ENCODE peak calls at places on chromosomes 6 and 20, in six cellular contexts. S is pancreas, H is GM12865, V is cardiac muscle cell, F is AG04450, J is upper lobe of left lung. T is an unnamed sample.

GRCh38 chr6:167825759-167826229 is 917 bp upstream of the AFDN start:
- DNase-seq in H (peak), F (no peak), J (peak), S (peak), V (peak), T (peak)

GRCh38 chr20:56656632-56657031 is 27.5 kb downstream of the TFAP2C start:
- DNase-seq in H (no peak), V (no peak), S (no peak), F (no peak), J (no peak), T (no peak)

GRCh38 chr6:119676971-119677370 is 327.4 kb upstream of the MAN1A1 start:
- DNase-seq in S (no peak), H (no peak), F (no peak), J (no peak), V (no peak), T (no peak)

GRCh38 chr20:19893356-19893755 is 123.8 kb upstream of the NAA20 start:
- DNase-seq in V (peak), H (no peak), F (no peak), S (no peak), J (no peak), T (no peak)

GRCh38 chr6:16222826-16223225 is 15.6 kb upstream of the GMPR start:
- DNase-seq in S (no peak), F (no peak), V (no peak), H (no peak), J (no peak), T (no peak)

GRCh38 chr6:108667984-108668383 is 107.3 kb downstream of the FOXO3 start:
- DNase-seq in S (no peak), F (no peak), V (peak), J (no peak), H (no peak), T (no peak)

GRCh38 chr6:40192516-40192915 is 258.3 kb upstream of the MOCS1 start:
- DNase-seq in F (no peak), V (no peak), J (no peak), H (no peak), S (no peak), T (no peak)

GRCh38 chr6:123770247-123770949 is 33.3 kb upstream of the NKAIN2 start:
- DNase-seq in J (no peak), H (peak), V (peak), S (no peak), F (no peak), T (no peak)

GRCh38 chr6:15378272-15378671 is 132.4 kb downstream of the JARID2 start:
- DNase-seq in S (no peak), V (no peak), J (no peak), F (no peak), H (no peak), T (no peak)

GRCh38 chr6:63798378-63798777 is 162.8 kb downstream of the PHF3 start:
- DNase-seq in J (no peak), F (no peak), S (no peak), V (no peak), H (no peak), T (no peak)

GRCh38 chr20:43923322-43923721 is 8.7 kb downstream of the TOX2 start:
- DNase-seq in V (no peak), J (no peak), S (no peak), F (no peak), H (no peak), T (no peak)

GRCh38 chr6:84072452-84072997 is 39.0 kb downstream of the MRAP2 start:
- DNase-seq in F (no peak), J (no peak), V (no peak), H (no peak), S (no peak), T (no peak)

GRCh38 chr6:30676660-30677270 is 4.0 kb upstream of the DHX16 start:
- DNase-seq in S (no peak), V (no peak), J (no peak), H (no peak), F (no peak), T (no peak)

GRCh38 chr6:42260972-42261371 is 43.3 kb upstream of the MRPS10 start:
- DNase-seq in V (peak), S (peak), J (no peak), F (no peak), H (peak), T (no peak)

GRCh38 chr6:31462026-31462963 is 35.6 kb upstream of the MICB start:
- DNase-seq in S (no peak), F (no peak), J (no peak), V (no peak), H (no peak), T (no peak)

GRCh38 chr20:63472159-63472811 is at the start of gene KCNQ2:
- DNase-seq in F (no peak), S (no peak), H (no peak), V (no peak), J (no peak), T (no peak)

GRCh38 chr6:136613477-136613876 is 63.3 kb upstream of the MAP7 start:
- DNase-seq in S (no peak), J (no peak), V (no peak), H (no peak), F (no peak), T (no peak)

GRCh38 chr6:40807484-40807883 is 220.3 kb upstream of the LRFN2 start:
- DNase-seq in F (no peak), S (no peak), V (no peak), H (no peak), J (no peak), T (no peak)

GRCh38 chr6:5446362-5447075 is 185.2 kb downstream of the FARS2 start:
- DNase-seq in S (no peak), F (no peak), J (no peak), V (no peak), H (peak), T (no peak)

GRCh38 chr20:47204008-47204745 is 152.3 kb downstream of the ZMYND8 start:
- DNase-seq in F (no peak), V (peak), J (no peak), H (no peak), S (no peak), T (no peak)

GRCh38 chr6:52598123-52598823 is 21.4 kb upstream of the TRAM2 start:
- DNase-seq in J (no peak), H (peak), S (peak), F (no peak), V (peak), T (peak)

DNA sequence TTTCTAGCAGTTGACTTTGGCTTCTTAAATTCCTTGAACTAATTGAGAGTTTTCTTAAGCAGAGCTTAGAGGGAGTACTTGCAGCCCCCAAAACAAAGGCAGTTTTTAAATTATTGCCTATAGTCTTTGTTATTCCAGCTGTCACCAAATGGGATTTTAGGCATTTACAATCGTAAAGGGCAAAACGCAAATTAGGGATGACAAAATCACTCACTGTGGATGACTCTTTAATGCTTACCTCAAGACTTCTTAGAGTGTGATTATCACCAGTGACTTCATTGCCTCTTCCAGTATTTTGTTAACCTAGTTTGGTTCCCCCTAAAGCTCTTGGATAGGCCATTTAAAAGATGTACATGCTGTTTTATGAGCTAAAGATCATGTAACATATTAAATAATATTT is 126.8 kb downstream of the LRRC1 start:
- DNase-seq in H (no peak), S (no peak), V (no peak), F (no peak), J (no peak), T (no peak)
- TF ChIP-seq CTCF in H (no peak), S (no peak), V (no peak), F (no peak), J (no peak), T (no peak)

GRCh38 chr6:46407246-46407645 is 84.0 kb downstream of the RCAN2 start:
- DNase-seq in F (no peak), J (no peak), V (peak), H (no peak), S (no peak), T (no peak)

GRCh38 chr6:46411798-46412197 is 79.5 kb downstream of the RCAN2 start:
- DNase-seq in S (no peak), J (no peak), H (no peak), V (no peak), F (no peak), T (no peak)

GRCh38 chr6:46407785-46408530 is 83.3 kb downstream of the RCAN2 start:
- DNase-seq in J (peak), F (no peak), H (no peak), S (no peak), V (no peak), T (no peak)

GRCh38 chr6:46412662-46413061 is 78.6 kb downstream of the RCAN2 start:
- DNase-seq in H (no peak), J (no peak), V (no peak), F (no peak), S (no peak), T (no peak)

GRCh38 chr6:46410330-46410953 is 80.8 kb downstream of the RCAN2 start:
- DNase-seq in J (peak), S (no peak), H (peak), F (no peak), V (peak), T (no peak)
- TF ChIP-seq CTCF in J (peak), S (peak), H (peak), F (peak), V (peak), T (peak)

GRCh38 chr6:100719883-100720682 is 161.0 kb downstream of the ASCC3 start:
- DNase-seq in S (no peak), H (peak), F (no peak), V (peak), J (no peak), T (no peak)
- TF ChIP-seq CTCF in S (no peak), H (peak), F (peak), V (peak), J (no peak), T (no peak)

GRCh38 chr20:22438926-22439325 is 145.4 kb downstream of the FOXA2 start:
- DNase-seq in F (no peak), V (peak), S (no peak), H (peak), J (no peak), T (no peak)
- TF ChIP-seq CTCF in F (no peak), V (peak), S (no peak), H (peak), J (no peak), T (no peak)

GRCh38 chr6:27159725-27160124 is 87.8 kb upstream of the PRSS16 start:
- DNase-seq in J (no peak), F (no peak), H (no peak), S (no peak), V (no peak), T (no peak)

GRCh38 chr6:27154696-27155095 is 92.8 kb upstream of the PRSS16 start:
- DNase-seq in J (no peak), S (no peak), H (no peak), V (no peak), F (no peak), T (no peak)

GRCh38 chr6:27158316-27158643 is 89.2 kb upstream of the PRSS16 start:
- DNase-seq in V (no peak), J (no peak), S (no peak), H (no peak), F (no peak), T (no peak)

GRCh38 chr6:27156874-27157460 is 90.5 kb upstream of the PRSS16 start:
- DNase-seq in F (no peak), J (no peak), S (no peak), V (no peak), H (no peak), T (no peak)

DNA sequence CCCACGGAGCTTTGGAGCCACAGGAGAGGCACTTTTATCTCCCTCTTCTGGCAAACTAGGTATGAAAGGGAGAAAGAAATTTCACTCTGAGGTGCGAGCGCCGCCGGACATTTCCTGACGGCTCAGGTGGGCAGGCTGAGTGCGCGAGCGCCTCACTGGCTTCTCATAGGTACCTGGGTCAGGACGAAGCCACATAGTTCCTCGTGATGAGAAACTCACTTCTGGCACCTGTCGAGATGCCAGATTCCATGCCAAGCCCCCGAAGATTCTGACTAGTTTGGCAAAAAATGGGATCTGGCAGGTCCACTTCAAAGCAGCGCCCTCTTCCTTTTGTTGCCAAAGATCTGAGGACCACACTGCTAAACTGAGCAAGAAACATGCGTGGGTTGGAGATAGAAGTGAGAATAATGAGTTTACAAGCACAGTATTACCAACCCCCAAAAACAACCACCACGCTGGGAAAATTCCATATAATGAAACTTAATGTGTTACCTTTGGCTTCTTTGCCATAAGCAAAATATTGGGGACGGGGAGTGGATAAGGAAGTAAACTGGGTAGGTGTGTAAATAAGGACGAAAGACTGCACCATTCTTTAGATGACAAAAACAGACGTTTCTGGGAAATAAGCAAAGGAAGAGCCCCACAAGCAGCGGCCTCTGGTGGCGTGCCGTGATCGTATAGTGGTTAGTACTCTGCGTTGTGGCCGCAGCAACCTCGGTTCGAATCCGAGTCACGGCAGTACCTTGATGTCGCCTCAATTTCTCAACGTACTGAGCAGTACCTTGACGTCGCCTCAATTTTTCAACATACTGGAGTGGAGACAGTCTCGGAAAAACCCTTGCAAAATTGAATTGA is 89.8 kb upstream of the PRSS16 start:
- DNase-seq in S (peak), V (peak), J (peak), F (no peak), H (peak), T (peak)
- TF ChIP-seq CTCF in S (no peak), V (peak), J (peak), F (peak), H (peak), T (no peak)

DNA sequence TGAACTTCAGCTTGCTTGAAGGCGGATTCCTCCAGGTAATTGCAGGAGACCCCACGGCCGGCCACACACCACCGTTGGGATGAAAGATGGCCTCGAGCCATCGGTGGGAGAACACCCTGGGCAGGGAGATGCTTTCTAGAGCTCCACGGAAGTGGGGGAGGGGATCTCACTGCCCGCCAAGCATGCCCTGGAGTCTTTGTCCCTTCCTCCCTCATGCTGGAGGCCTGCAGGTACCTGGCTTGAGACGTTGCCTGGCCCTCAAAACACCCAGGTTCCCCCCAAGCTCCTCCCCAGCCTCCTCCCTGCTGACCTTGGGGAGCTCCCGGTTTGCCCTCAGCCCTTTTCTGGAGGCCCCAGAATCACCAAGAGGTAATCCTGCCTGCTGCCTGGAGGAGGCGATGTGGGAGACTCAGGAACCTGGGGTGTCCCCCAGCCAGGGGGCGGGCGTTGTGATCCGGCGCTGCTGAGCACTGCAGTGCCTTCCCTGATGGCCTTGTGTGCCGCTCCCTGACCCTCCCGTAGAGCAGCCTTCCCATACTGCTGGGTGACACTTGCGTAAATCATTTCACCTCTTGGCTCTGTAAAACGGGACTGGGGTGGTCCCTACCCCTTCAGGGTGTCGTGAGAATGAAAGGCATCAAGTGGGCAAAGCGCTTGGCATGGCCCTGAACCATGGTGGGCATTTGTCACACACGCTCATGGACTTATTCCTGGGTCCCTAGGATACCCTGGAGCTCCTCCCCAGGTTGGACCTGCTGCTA is 91.4 kb downstream of the CEBPB start:
- DNase-seq in F (no peak), V (no peak), S (no peak), H (peak), J (no peak), T (no peak)
- TF ChIP-seq CTCF in F (no peak), V (peak), S (no peak), H (peak), J (no peak), T (no peak)

DNA sequence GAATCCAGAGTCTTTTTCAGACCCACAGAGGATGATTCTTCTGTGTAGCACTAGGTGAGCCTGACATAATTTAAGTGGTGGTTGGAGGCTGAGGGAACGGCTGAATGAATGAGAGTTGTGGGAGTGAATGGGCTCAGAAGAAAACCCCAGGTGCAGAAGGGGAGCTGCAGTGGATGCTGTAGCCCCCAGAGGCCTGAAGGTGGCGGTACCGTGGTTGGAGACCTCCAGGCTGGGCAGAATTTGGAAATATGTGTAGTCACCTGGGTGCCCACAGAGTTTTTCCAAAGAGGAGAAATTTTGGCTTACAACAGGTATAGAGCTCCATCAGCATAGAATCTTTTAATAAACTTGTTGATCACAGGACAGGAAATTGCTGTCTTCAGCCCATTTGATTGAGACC is 6.5 kb upstream of the RAET1G start:
- DNase-seq in S (no peak), H (no peak), J (no peak), F (no peak), V (no peak), T (no peak)
- TF ChIP-seq CTCF in S (no peak), H (peak), J (peak), F (peak), V (peak), T (no peak)

GRCh38 chr6:149565539-149566371 is 420 bp upstream of the GINM1 start:
- DNase-seq in F (peak), V (peak), H (peak), J (peak), S (peak), T (peak)

GRCh38 chr6:149563928-149564325 is 2.2 kb upstream of the GINM1 start:
- DNase-seq in F (no peak), H (no peak), S (no peak), V (no peak), J (no peak), T (no peak)

GRCh38 chr6:149567846-149568585 is 1.8 kb downstream of the GINM1 start:
- DNase-seq in J (no peak), V (no peak), H (peak), F (no peak), S (no peak), T (no peak)

GRCh38 chr6:149566372-149567193 is at the start of gene GINM1:
- DNase-seq in F (no peak), S (peak), V (peak), J (peak), H (peak), T (peak)

GRCh38 chr6:149567194-149567586 is 1.0 kb downstream of the GINM1 start:
- DNase-seq in F (no peak), V (no peak), J (no peak), H (peak), S (no peak), T (no peak)
- TF ChIP-seq CTCF in F (no peak), V (no peak), J (no peak), H (no peak), S (no peak), T (no peak)